ENCODE peak calls at places on chromosomes 2 and 18, in five cellular contexts. One of them, this sample, is unnamed.

GRCh38 chr2:239295377-239296019 is 105.3 kb downstream of the HDAC4 start:
- DNase-seq in NCI-H1930: no peak
- DNase-seq in astrocyte: no peak
- DNase-seq in cerebellar cortex: no peak
- DNase-seq in naive B cell: no peak
- DNase-seq in this sample: no peak

GRCh38 chr18:59902180-59902992 is 2.6 kb downstream of the PMAIP1 start:
- DNase-seq in NCI-H1930: no peak
- DNase-seq in astrocyte: peak; percentile 94
- DNase-seq in cerebellar cortex: no peak
- DNase-seq in naive B cell: no peak
- DNase-seq in this sample: no peak

GRCh38 chr2:191218292-191218898 is 26.8 kb upstream of the MYO1B start:
- DNase-seq in NCI-H1930: no peak
- DNase-seq in astrocyte: peak; percentile 79
- DNase-seq in cerebellar cortex: peak; percentile 26
- DNase-seq in naive B cell: peak; percentile 43
- DNase-seq in this sample: peak; percentile 50

GRCh38 chr2:101150306-101151140 is 659 bp downstream of the TBC1D8 start:
- DNase-seq in NCI-H1930: no peak
- DNase-seq in astrocyte: no peak
- DNase-seq in cerebellar cortex: peak; percentile 49
- DNase-seq in naive B cell: peak; percentile 18
- DNase-seq in this sample: no peak

GRCh38 chr2:112793449-112793978 is 9.2 kb upstream of the IL1A start:
- DNase-seq in NCI-H1930: no peak
- DNase-seq in astrocyte: peak; percentile 25
- DNase-seq in cerebellar cortex: no peak
- DNase-seq in naive B cell: no peak
- DNase-seq in this sample: peak; percentile 55

GRCh38 chr2:201643216-201643651 is at the start of gene TMEM237:
- DNase-seq in NCI-H1930: no peak
- DNase-seq in astrocyte: peak; percentile 25
- DNase-seq in cerebellar cortex: no peak
- DNase-seq in naive B cell: peak; percentile 60
- DNase-seq in this sample: peak; percentile 17

GRCh38 chr2:177031435-177032222 is 181.0 kb upstream of the HNRNPA3 start:
- DNase-seq in NCI-H1930: no peak
- DNase-seq in astrocyte: no peak
- DNase-seq in cerebellar cortex: peak; percentile 89
- DNase-seq in naive B cell: no peak
- DNase-seq in this sample: peak; percentile 1

GRCh38 chr2:20444113-20444992 is 2.5 kb upstream of the RHOB start:
- DNase-seq in NCI-H1930: no peak
- DNase-seq in astrocyte: no peak
- DNase-seq in cerebellar cortex: peak; percentile 63
- DNase-seq in naive B cell: no peak
- DNase-seq in this sample: peak; percentile 32

GRCh38 chr2:2769481-2770431 is 438.7 kb upstream of the MYT1L start:
- DNase-seq in NCI-H1930: no peak
- DNase-seq in astrocyte: no peak
- DNase-seq in cerebellar cortex: peak; percentile 61
- DNase-seq in naive B cell: no peak
- DNase-seq in this sample: peak; percentile 28

This sample was measured in pons.